ENCODE peak calls at places on chromosomes 5 and 9, in six cellular contexts. J is heart right ventricle; K is HFF-Myc; H is CD8-positive, alpha-beta T cell; M is GM23248; C is GM06990. T is an unnamed sample.

GRCh38 chr5:93583525-93583798 is 440 bp downstream of the NR2F1 start:
- DNase-seq in H (no peak), C (no peak), J (no peak), M (no peak), K (no peak), T (no peak)

GRCh38 chr9:8473226-8473625 is 673.6 kb upstream of the DMAC1 start:
- DNase-seq in M (no peak), H (no peak), K (no peak), C (no peak), J (no peak), T (no peak)

GRCh38 chr5:177369050-177369912 is 11.6 kb downstream of the RGS14 start:
- DNase-seq in J (no peak), H (peak), C (no peak), K (no peak), M (peak), T (no peak)

GRCh38 chr5:167794121-167794520 is 497.3 kb upstream of the WWC1 start:
- DNase-seq in M (no peak), H (no peak), K (no peak), J (no peak), C (no peak), T (no peak)

GRCh38 chr5:6649186-6649585 is 15.9 kb downstream of the SRD5A1 start:
- DNase-seq in J (no peak), M (no peak), K (no peak), H (no peak), C (no peak), T (no peak)

GRCh38 chr5:136133416-136134383 is 1.1 kb downstream of the SMAD5 start:
- DNase-seq in C (peak), J (peak), K (no peak), M (peak), H (peak), T (peak)

GRCh38 chr9:994005-994404 is 17.6 kb downstream of the DMRT3 start:
- DNase-seq in C (no peak), M (no peak), H (no peak), J (no peak), K (no peak), T (no peak)

GRCh38 chr9:98500337-98500919 is 208.3 kb downstream of the GABBR2 start:
- DNase-seq in C (no peak), J (no peak), M (no peak), H (no peak), K (no peak), T (no peak)

GRCh38 chr5:134139891-134140469 is 25.5 kb downstream of the TCF7 start:
- DNase-seq in M (no peak), C (no peak), J (no peak), H (no peak), K (no peak), T (no peak)

GRCh38 chr5:6598351-6598900 is 34.4 kb downstream of the NSUN2 start:
- DNase-seq in J (no peak), C (no peak), H (no peak), K (no peak), M (peak), T (no peak)

GRCh38 chr5:60727032-60727431 is 27.1 kb upstream of the DEPDC1B start:
- DNase-seq in K (no peak), H (no peak), M (peak), C (no peak), J (no peak), T (no peak)

GRCh38 chr5:177023247-177023703 is 779 bp downstream of the ZNF346 start:
- DNase-seq in J (no peak), H (no peak), C (no peak), K (no peak), M (peak), T (no peak)

GRCh38 chr9:136996361-136997281 is at the start of gene CLIC3:
- DNase-seq in C (peak), M (peak), H (peak), J (peak), K (no peak), T (no peak)

GRCh38 chr9:122091682-122092592 is 1.2 kb downstream of the TTLL11 start:
- DNase-seq in M (no peak), C (no peak), J (no peak), H (no peak), K (no peak), T (no peak)

GRCh38 chr9:105950448-105950847 is 256.1 kb downstream of the TMEM38B start:
- DNase-seq in J (no peak), C (no peak), K (no peak), M (no peak), H (no peak), T (no peak)

GRCh38 chr9:110538169-110538568 is 41.4 kb downstream of the SVEP1 start:
- DNase-seq in C (no peak), M (peak), H (no peak), K (no peak), J (no peak), T (no peak)

GRCh38 chr9:131096490-131097258 is at the start of gene AIF1L:
- DNase-seq in C (no peak), J (peak), K (no peak), M (peak), H (no peak), T (no peak)

GRCh38 chr5:53069626-53070025 is 39.9 kb downstream of the MOCS2 start:
- DNase-seq in H (no peak), J (no peak), C (no peak), K (no peak), M (peak), T (no peak)

GRCh38 chr5:150295172-150295611 is 5.6 kb upstream of the CAMK2A start:
- DNase-seq in M (peak), C (no peak), H (no peak), J (peak), K (no peak), T (peak)

GRCh38 chr9:93596399-93596798 is 20.0 kb downstream of the PHF2 start:
- DNase-seq in K (no peak), M (no peak), C (no peak), J (no peak), H (no peak), T (no peak)

GRCh38 chr5:115543365-115543700 is 1.2 kb downstream of the FEM1C start:
- DNase-seq in H (no peak), J (no peak), M (peak), C (no peak), K (no peak), T (no peak)

GRCh38 chr9:88738708-88739107 is 203.7 kb downstream of the NXNL2 start:
- DNase-seq in J (no peak), K (peak), H (no peak), M (peak), C (no peak), T (no peak)

GRCh38 chr9:14352549-14352948 is 38.6 kb upstream of the NFIB start:
- DNase-seq in M (no peak), H (no peak), C (no peak), J (no peak), K (no peak), T (no peak)

GRCh38 chr5:5492087-5492933 is 69.8 kb downstream of the ICE1 start:
- DNase-seq in H (peak), J (no peak), K (peak), C (no peak), M (peak), T (no peak)

GRCh38 chr5:89816038-89816437 is 593.5 kb downstream of the CETN3 start:
- DNase-seq in C (no peak), K (peak), J (no peak), M (peak), H (no peak), T (no peak)

GRCh38 chr9:114025196-114025753 is 52.8 kb downstream of the AMBP start:
- DNase-seq in C (no peak), H (no peak), M (no peak), K (no peak), J (no peak), T (no peak)

GRCh38 chr9:112338561-112338960 is 5.1 kb upstream of the PTBP3 start:
- DNase-seq in K (no peak), J (no peak), M (peak), H (no peak), C (no peak), T (no peak)

GRCh38 chr9:79257215-79257614 is 314.6 kb upstream of the TLE4 start:
- DNase-seq in C (no peak), J (no peak), H (no peak), K (no peak), M (peak), T (no peak)

GRCh38 chr9:129436751-129437625 is 183.9 kb downstream of the C9orf50 start:
- DNase-seq in C (no peak), K (no peak), J (peak), M (peak), H (peak), T (peak)

GRCh38 chr9:109791003-109791677 is 11.1 kb downstream of the PALM2AKAP2 start:
- DNase-seq in K (no peak), J (no peak), M (no peak), C (no peak), H (no peak), T (no peak)

GRCh38 chr9:112754578-112754977 is 4.0 kb downstream of the SNX30 start:
- DNase-seq in C (no peak), H (peak), M (peak), K (peak), J (no peak), T (no peak)

GRCh38 chr9:118558026-118558425 is 811.2 kb downstream of the BRINP1 start:
- DNase-seq in C (no peak), K (no peak), J (no peak), H (no peak), M (peak), T (no peak)

GRCh38 chr5:180623411-180623834 is 26.0 kb downstream of the FLT4 start:
- DNase-seq in J (no peak), M (no peak), H (no peak), C (no peak), K (no peak), T (no peak)

GRCh38 chr5:92917044-92917443 is 664.0 kb downstream of the NR2F1-AS1 start:
- DNase-seq in J (no peak), K (no peak), H (no peak), M (no peak), C (no peak), T (no peak)

GRCh38 chr9:71001780-71002386 is 119.5 kb downstream of the TRPM3 start:
- DNase-seq in K (no peak), H (no peak), J (no peak), M (peak), C (no peak), T (no peak)

GRCh38 chr5:132059043-132059695 is 1.3 kb upstream of the IL3 start:
- DNase-seq in C (no peak), H (peak), M (no peak), K (no peak), J (no peak), T (no peak)
- H3K4me3 ChIP-seq in C (no peak), H (no peak), M (no peak), K (no peak), J (no peak), T (no peak)

DNA sequence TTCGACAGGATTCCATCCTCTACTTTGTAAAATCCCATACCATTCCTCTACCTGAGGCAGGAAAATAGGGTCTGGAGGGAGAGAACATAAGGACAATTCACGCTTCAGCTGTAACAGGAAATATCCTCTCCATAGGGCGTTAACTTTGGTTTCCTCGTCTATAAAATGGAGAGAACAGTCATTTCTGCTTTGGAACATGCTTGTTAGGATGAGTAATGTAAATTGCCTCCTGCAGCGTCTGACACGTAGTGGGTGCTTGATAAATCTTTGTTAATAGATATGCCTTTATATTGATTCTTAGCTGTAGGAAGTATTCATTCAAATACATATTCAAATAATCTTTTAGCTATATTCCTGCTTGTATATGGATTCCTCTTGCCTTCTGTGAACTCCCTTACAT is 706 bp upstream of the SUB1 start:
- DNase-seq in J (no peak), M (peak), H (no peak), C (no peak), K (no peak), T (no peak)
- H3K4me3 ChIP-seq in J (no peak), M (peak), H (no peak), C (peak), K (no peak), T (no peak)

GRCh38 chr9:72911247-72911775 is 41.5 kb downstream of the ALDH1A1 start:
- DNase-seq in M (no peak), K (no peak), J (no peak), H (no peak), C (no peak), T (no peak)

GRCh38 chr9:72914750-72915149 is 38.1 kb downstream of the ALDH1A1 start:
- DNase-seq in C (no peak), M (no peak), J (no peak), K (no peak), H (no peak), T (no peak)

GRCh38 chr9:72913382-72914009 is 39.4 kb downstream of the ALDH1A1 start:
- DNase-seq in J (no peak), H (no peak), C (no peak), K (no peak), M (no peak), T (no peak)

GRCh38 chr9:72911816-72912215 is 41.0 kb downstream of the ALDH1A1 start:
- DNase-seq in C (no peak), K (no peak), J (no peak), M (no peak), H (no peak), T (no peak)

GRCh38 chr9:72912476-72913381 is 40.1 kb downstream of the ALDH1A1 start:
- DNase-seq in K (no peak), C (no peak), J (no peak), M (no peak), H (no peak), T (no peak)
- H3K4me3 ChIP-seq in K (no peak), C (no peak), J (no peak), M (no peak), H (no peak), T (no peak)

DNA sequence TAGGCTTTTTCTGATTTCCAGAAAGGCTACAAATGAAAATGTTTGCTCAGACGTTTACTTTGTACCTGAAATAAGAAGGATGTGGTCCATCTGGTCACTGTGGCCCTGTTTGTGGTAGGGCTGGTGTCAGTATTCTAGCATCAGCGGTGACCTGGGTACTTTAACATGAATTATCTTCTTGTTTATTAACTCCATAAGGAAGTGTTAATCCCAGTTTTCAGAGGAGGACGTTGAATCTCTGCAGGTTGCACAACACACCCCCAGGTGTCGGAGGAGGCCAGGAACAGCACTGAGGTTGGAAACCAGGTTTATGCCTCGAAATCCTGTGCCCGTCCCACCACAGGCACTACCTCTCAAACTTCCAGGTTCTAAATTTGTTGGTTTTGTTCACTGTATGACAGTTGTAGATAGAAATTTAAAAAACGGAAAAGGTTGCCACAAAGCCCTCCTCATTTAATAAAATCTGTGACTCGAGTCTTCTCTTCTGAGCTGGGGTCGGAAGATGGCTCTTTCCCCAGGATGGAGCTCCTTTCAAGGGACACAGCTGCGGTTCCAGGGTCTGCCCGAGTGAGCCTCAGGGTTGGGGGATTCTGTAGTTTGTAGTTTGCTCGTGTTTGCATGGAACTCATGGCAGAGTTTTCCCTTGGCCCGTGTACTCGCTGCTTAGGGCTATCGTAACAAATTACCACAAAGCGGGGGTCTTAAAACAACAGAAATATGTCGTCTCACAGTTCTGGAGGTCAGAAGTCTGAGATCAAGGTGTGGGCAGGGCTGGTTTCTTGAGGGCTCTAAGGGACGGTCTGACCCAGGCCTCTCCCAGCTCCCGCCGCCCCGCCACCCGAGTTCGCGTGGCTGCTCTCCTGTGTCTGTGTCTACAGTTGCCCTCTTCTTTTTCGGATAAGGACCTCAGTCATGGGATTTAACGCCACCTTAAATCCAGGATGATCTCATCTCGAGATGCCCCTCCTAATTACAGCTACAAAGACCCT is 13.7 kb upstream of the LPCAT1 start:
- DNase-seq in C (no peak), J (no peak), M (no peak), H (no peak), K (no peak), T (no peak)
- H3K4me3 ChIP-seq in C (no peak), J (peak), M (peak), H (peak), K (no peak), T (no peak)

DNA sequence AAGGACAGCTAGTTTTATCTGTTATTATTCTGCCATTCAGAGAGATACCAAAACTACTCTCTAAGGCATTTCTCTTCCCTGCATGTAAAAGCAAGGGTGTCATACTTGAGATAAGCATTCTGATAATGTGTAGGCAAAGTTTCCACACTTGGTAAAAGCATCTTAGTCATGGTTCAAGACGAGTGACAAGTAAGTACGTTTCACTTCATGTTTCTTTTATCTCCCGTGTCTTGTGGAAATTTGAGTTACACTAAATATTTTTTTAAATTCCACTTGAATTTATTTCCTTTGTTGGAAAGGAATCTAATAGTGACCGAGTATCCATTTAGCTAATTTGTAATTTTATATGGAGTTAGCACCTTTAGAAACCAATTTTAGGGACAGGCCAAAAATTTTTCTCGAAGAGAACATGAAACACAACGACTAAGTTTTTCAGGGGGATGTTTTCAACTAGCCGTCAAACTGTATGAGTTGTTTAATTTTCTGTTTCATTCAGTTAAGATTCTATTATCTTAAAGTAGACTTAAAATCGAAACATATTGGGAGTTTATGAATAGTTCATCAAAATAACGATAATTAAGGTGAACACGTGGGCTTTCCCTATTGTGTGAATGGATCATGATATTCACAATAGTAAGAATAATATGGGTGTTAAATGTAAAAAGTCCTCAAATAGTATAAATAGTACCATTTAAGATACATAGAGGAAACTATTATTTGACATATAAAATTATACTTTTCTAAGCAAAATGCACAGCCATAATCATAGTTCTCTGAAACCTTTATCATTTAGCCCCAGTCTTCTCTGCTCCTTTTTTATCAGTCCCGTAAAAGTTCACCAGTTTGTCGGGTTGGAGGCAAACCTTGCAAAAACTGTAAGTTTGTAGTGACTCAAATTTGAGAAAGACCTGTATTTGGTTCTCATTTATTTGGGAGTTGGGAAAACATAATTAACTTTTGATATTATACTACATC is 1.6 kb downstream of the RFESD start:
- DNase-seq in C (no peak), M (no peak), H (no peak), J (no peak), K (no peak), T (no peak)
- H3K4me3 ChIP-seq in C (peak), M (peak), H (no peak), J (no peak), K (no peak), T (no peak)

GRCh38 chr5:39352170-39352569 is 12.1 kb downstream of the C9 start:
- DNase-seq in K (no peak), C (no peak), H (no peak), J (no peak), M (no peak), T (no peak)
- H3K4me3 ChIP-seq in K (no peak), C (no peak), H (no peak), J (no peak), M (no peak), T (no peak)

GRCh38 chr5:43570487-43571158 is 13.7 kb upstream of the PAIP1 start:
- DNase-seq in C (no peak), M (no peak), J (no peak), H (no peak), K (no peak), T (no peak)
- H3K4me3 ChIP-seq in C (no peak), M (peak), J (peak), H (no peak), K (no peak), T (no peak)

GRCh38 chr9:124657526-124657925 is 113.6 kb downstream of the NR6A1 start:
- DNase-seq in K (no peak), J (no peak), H (no peak), C (no peak), M (no peak), T (no peak)
- H3K4me3 ChIP-seq in K (no peak), J (no peak), H (no peak), C (no peak), M (no peak), T (no peak)

GRCh38 chr9:134961331-134962064 is 43.8 kb upstream of the FCN1 start:
- DNase-seq in M (no peak), C (no peak), J (no peak), H (no peak), K (no peak), T (peak)
- H3K4me3 ChIP-seq in M (no peak), C (no peak), J (no peak), H (no peak), K (no peak), T (no peak)

DNA sequence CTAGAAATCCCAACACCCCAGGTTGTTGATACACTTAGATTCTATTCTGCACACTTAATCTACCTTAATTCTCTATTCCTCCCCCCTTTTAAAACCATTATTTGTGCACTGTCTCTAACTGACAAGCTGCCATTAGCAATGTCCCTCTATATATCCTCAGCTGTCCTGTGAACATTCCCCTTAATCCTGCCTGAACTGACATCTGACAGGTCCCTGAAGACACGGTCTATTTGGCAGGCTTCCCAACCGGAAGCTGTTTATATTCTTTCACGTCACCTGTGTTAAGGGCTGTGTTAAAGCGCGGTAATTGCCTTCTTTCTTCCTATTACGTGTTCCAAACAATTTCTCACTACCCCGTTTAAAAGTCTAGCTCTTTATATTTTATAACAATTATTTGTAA is 277.3 kb downstream of the CDH9 start:
- DNase-seq in H (no peak), C (no peak), J (no peak), K (no peak), M (no peak), T (no peak)
- H3K4me3 ChIP-seq in H (no peak), C (no peak), J (no peak), K (no peak), M (no peak), T (no peak)